ENCODE peak calls at places on chromosomes 1 and 21, in seven cellular contexts. F is colonic mucosa, S is sigmoid colon, A is tibial artery, R is GM23338, O is IMR-90, V is RWPE1. H is an unnamed sample.

GRCh38 chr1:7591565-7591964 is 179.5 kb upstream of the VAMP3 start:
- DNase-seq in F (no peak), O (no peak), S (peak), A (peak), R (no peak), V (no peak), H (no peak)

GRCh38 chr1:18948048-18948912 is 8.2 kb downstream of the IFFO2 start:
- DNase-seq in S (peak), A (no peak), V (no peak), F (no peak), O (no peak), R (no peak), H (no peak)

GRCh38 chr1:47986741-47987140 is 10.4 kb downstream of the TRABD2B start:
- DNase-seq in S (no peak), R (peak), O (no peak), V (no peak), F (no peak), A (peak), H (peak)

GRCh38 chr1:222233441-222234180 is 314.3 kb downstream of the HHIPL2 start:
- DNase-seq in A (no peak), F (no peak), O (peak), S (no peak), V (no peak), R (no peak), H (no peak)

GRCh38 chr1:71843023-71843422 is 439.3 kb downstream of the NEGR1 start:
- DNase-seq in S (no peak), F (no peak), R (no peak), A (no peak), V (no peak), O (no peak), H (no peak)

GRCh38 chr1:36397083-36397377 is 678 bp downstream of the LSM10 start:
- DNase-seq in S (no peak), O (no peak), A (no peak), V (no peak), F (no peak), R (no peak), H (no peak)

GRCh38 chr1:45304311-45305081 is 22.2 kb upstream of the HPDL start:
- DNase-seq in R (no peak), A (peak), S (peak), F (peak), O (peak), V (no peak), H (peak)

GRCh38 chr1:63705058-63705457 is 68.8 kb upstream of the ROR1 start:
- DNase-seq in F (peak), V (no peak), S (peak), O (no peak), R (no peak), A (no peak), H (no peak)

GRCh38 chr1:159825564-159825963 is 1.1 kb upstream of the SLAMF8 start:
- DNase-seq in A (no peak), S (no peak), O (no peak), R (no peak), V (no peak), F (no peak), H (no peak)

GRCh38 chr21:22711636-22712035 is 1713.4 kb downstream of the NCAM2 start:
- DNase-seq in S (no peak), R (no peak), V (no peak), F (no peak), A (no peak), O (no peak), H (no peak)

GRCh38 chr1:34164510-34165381 is at the start of gene CSMD2:
- DNase-seq in V (peak), A (peak), F (no peak), O (peak), S (no peak), R (peak), H (peak)

GRCh38 chr1:109240158-109241152 is 8.9 kb upstream of the CELSR2 start:
- DNase-seq in F (peak), S (peak), O (peak), A (no peak), R (peak), V (peak), H (peak)

GRCh38 chr1:76674689-76675088 is 192.6 kb upstream of the ST6GALNAC5 start:
- DNase-seq in A (no peak), O (no peak), V (no peak), R (no peak), S (no peak), F (no peak), H (no peak)

GRCh38 chr1:229326601-229327000 is 16.2 kb downstream of the CCSAP start:
- DNase-seq in O (no peak), R (no peak), A (no peak), S (no peak), F (no peak), V (no peak), H (no peak)

GRCh38 chr1:98322966-98323365 is 338.6 kb upstream of the SNX7 start:
- DNase-seq in A (no peak), F (no peak), S (no peak), V (peak), R (no peak), O (peak), H (no peak)

GRCh38 chr21:26717146-26717739 is 128.0 kb downstream of the ADAMTS1 start:
- DNase-seq in S (no peak), V (peak), F (no peak), R (peak), A (no peak), O (peak), H (no peak)

GRCh38 chr1:169484107-169484506 is 1.6 kb downstream of the SLC19A2 start:
- DNase-seq in R (peak), F (no peak), V (peak), O (no peak), A (no peak), S (no peak), H (no peak)

GRCh38 chr1:28199328-28200233 is 23.1 kb upstream of the PTAFR start:
- DNase-seq in O (no peak), F (peak), V (no peak), R (no peak), S (no peak), A (no peak), H (no peak)

GRCh38 chr1:54848134-54848948 is 38.7 kb downstream of the DHCR24 start:
- DNase-seq in A (no peak), S (no peak), F (no peak), V (no peak), O (no peak), R (peak), H (no peak)

GRCh38 chr1:215719569-215719968 is 152.5 kb downstream of the KCTD3 start:
- DNase-seq in O (peak), S (no peak), F (no peak), V (peak), R (no peak), A (no peak), H (no peak)

GRCh38 chr1:210446479-210446878 is 117.8 kb downstream of the HHAT start:
- DNase-seq in A (no peak), R (no peak), F (no peak), S (no peak), O (peak), V (no peak), H (no peak)

GRCh38 chr21:44790401-44790800 is 11.2 kb downstream of the UBE2G2 start:
- DNase-seq in A (no peak), S (no peak), R (no peak), F (no peak), O (no peak), V (no peak), H (no peak)

GRCh38 chr1:189021577-189021976 is 1456.1 kb downstream of the BRINP3 start:
- DNase-seq in A (no peak), F (no peak), V (no peak), S (no peak), O (no peak), R (no peak), H (no peak)

GRCh38 chr1:198873696-198874230 is 234.9 kb downstream of the PTPRC start:
- DNase-seq in F (no peak), A (no peak), R (no peak), O (no peak), V (no peak), S (no peak), H (no peak)

GRCh38 chr1:205791568-205792180 is 16.4 kb upstream of the RAB29 start:
- DNase-seq in V (peak), A (peak), F (peak), R (peak), S (no peak), O (peak), H (peak)

GRCh38 chr21:43675871-43676270 is 16.5 kb downstream of the RRP1B start:
- DNase-seq in A (no peak), R (no peak), S (no peak), F (no peak), O (no peak), V (no peak), H (no peak)

DNA sequence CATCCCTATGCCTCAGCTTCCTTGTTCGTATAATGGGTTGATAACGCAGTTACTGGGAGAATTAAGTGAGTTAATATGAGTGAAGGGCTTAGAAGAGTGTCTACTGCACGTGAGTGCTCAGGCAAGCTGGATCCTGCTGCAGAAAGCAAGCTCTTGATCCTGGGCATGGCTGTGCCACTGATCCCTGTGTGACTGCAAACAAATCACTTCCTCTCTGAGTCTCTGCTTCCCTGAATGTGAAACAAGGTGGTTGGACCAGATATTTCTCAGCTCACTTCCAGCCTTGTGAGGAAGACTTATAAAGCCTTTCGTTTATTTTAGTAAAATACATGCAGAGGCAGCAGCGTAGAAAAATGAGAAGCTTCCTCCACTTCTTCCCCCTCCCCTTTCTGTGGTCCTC is 13.7 kb downstream of the PSEN2 start:
- DNase-seq in R (no peak), V (no peak), O (peak), F (no peak), A (no peak), S (no peak), H (no peak)
- H3K27ac ChIP-seq in R (peak), V (no peak), O (no peak), F (no peak), A (no peak), S (no peak), H (no peak)

DNA sequence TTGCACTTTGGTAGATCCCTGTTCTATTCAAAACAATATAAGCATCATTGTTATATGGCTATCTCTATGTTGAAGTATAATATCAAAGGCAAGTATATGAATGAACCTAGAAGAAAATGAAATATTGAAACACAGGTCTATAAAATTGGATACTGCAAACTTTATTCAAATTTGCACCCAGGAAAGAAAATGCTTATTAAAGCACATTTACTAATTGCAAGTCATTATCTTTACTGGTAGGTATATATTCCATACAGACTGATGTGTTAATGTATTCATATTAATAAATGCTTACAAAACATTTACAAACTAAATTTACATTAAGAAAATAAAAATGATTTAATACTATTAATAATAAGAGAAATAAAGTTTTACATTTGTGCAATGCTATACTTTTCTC is 469.8 kb downstream of the NCAM2 start:
- DNase-seq in V (no peak), R (no peak), S (no peak), F (no peak), A (no peak), O (no peak), H (no peak)
- TF ChIP-seq CTCF in V (no peak), R (no peak), S (no peak), F (no peak), A (no peak), O (no peak), H (no peak)

DNA sequence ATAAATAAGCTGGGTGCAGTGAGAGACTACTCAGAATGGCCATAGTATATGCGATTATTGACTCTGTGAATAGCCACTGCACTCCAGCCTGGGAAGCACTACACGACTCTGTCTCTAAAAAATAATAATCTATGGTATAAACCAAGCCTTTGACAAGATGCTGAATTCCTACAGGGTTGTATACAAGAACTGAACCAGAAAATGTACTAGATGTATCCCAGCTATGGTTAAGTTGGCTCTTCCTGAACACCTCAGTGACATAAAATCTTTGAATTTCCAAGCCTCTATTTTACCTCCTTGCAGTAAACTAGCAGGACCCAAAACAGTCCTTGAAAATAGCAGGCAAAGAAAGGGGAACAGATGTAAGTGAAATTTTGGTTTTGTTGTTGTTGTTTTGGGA is 32.5 kb downstream of the PTP4A2 start:
- DNase-seq in O (no peak), R (no peak), V (no peak), F (no peak), A (no peak), S (no peak), H (no peak)
- H3K27ac ChIP-seq in O (no peak), R (peak), V (no peak), F (no peak), A (no peak), S (no peak), H (no peak)

GRCh38 chr1:46413596-46413985 is 19.5 kb downstream of the FAAH start:
- DNase-seq in F (no peak), O (no peak), A (no peak), V (no peak), R (peak), S (no peak), H (no peak)

GRCh38 chr1:46411010-46411405 is 16.9 kb downstream of the FAAH start:
- DNase-seq in S (no peak), R (no peak), V (no peak), F (no peak), A (no peak), O (no peak), H (no peak)

GRCh38 chr1:46412853-46413595 is 18.9 kb downstream of the FAAH start:
- DNase-seq in A (no peak), R (no peak), S (no peak), V (no peak), O (no peak), F (no peak), H (no peak)

GRCh38 chr1:46410156-46411009 is 16.3 kb downstream of the FAAH start:
- DNase-seq in S (no peak), V (no peak), R (no peak), A (no peak), F (no peak), O (peak), H (no peak)

DNA sequence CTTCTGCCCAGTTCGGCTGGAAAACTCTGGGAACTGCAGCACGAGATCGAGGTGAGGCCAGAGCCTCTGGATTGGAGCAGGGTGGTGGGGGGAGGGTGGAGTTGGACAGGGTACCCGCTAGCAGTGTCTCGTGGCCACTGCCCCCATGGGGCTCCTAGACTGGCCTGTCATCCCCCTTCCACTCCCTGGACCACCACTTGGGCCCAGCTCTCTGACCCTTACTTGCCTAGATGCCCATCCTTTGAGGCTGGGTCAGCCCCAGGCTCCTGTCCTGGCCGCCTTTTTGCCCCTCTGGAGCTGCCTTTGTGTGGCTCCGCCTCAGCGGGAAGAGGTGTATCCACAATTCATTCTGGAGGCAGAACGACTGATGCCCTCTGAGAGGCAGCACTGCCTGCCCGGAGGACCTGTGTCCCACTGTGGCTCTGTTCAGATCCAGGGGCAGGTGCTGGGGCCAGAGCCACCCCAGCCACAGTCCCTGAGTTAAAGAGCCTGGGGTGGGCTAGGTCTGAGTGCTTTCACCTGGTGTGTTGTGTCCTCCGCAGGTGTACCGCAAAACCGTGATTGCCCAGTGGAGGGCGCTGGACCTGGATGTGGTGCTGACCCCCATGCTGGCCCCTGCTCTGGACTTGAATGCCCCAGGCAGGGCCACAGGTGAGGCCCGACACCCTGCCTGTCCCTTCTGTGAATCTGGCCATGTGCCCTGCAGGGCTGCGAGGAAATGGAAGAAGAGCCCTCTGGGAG is 17.7 kb downstream of the FAAH start:
- DNase-seq in O (no peak), S (no peak), V (no peak), R (peak), A (no peak), F (no peak), H (peak)
- TF ChIP-seq CTCF in O (peak), S (no peak), V (peak), R (peak), A (no peak), F (no peak), H (peak)

GRCh38 chr1:193105821-193106177 is 585 bp upstream of the GLRX2 start:
- DNase-seq in F (no peak), V (no peak), R (no peak), S (no peak), A (no peak), O (no peak), H (no peak)
- H3K27ac ChIP-seq in F (peak), V (peak), R (peak), S (peak), A (peak), O (peak), H (peak)

DNA sequence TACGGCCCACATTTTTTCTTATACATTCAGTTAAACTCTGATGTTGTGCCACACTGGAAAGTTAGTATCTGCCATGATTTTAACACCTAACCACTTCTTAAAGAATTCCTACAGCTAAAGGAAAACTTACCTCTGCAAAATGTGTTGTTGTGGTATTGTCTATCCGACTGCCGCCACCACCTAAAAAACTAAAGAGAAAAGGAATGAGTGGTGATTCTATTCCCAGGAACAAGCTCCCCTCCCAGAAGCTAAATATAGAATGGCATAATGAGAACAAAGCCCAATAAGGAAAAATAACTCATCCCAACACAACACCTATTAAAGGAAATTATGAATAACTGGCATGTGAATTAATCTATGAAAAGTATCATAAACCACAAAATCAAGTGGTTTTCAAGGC is 39.5 kb downstream of the RNF115 start:
- DNase-seq in S (no peak), V (no peak), O (no peak), A (no peak), F (no peak), R (no peak), H (no peak)
- TF ChIP-seq CTCF in S (no peak), V (no peak), O (no peak), A (no peak), F (no peak), R (no peak), H (no peak)

GRCh38 chr1:186375929-186376330 is 292 bp downstream of the ODR4 start:
- DNase-seq in R (no peak), A (no peak), V (peak), F (no peak), S (no peak), O (no peak), H (no peak)

GRCh38 chr1:186375152-186375928 is at the start of the genes ODR4 and TPR:
- DNase-seq in S (peak), R (peak), A (peak), V (peak), O (peak), F (peak), H (peak)

DNA sequence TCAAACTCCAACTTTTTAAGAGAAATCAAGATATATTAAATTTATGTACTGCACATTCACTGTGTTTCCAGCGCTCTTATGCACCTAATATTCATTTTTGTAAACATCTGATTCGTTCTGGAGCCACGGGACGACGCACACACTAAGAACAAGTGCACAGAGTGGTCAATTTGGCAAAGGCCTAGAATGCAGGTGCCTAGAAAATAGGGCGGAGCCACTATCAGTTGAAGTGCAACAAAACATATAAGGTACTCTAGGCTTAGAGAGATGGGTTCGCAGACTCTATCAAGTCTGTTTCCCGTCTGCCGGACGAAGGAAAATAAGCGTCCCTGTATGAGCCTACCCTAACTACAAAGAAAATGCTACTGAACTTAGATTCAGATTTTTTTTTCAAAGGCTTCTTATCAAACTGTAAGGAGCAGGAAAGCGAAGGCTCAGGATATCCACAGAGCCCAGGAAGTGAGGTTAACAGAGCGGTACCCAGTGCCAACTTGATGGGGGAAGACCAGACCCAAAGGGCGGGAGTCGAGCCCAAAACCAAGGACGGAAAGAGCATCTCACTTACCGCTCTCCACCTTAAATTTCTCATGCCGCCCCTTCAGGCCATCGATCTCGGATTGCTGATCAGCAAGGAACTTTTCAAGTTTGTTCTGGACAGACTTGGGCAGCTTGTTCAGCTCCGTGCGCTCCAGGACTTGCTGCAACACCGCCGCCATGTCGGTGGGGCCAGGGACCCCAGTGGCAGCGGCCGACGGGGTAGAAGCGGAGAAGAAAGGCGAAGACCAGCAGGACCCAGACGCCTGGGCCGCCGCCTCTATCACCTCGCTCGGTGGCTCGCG is 521 bp downstream of the TPR start:
- DNase-seq in O (peak), F (peak), R (peak), A (no peak), S (no peak), V (peak), H (peak)
- H3K27ac ChIP-seq in O (peak), F (peak), R (peak), A (peak), S (peak), V (peak), H (peak)

H was measured in testis.